ENCODE peak calls at places on chromosomes 3 and 15, in six cellular contexts. O, K, N, G, Z and C are unnamed samples.

GRCh38 chr3:138496436-138496835 is 62.0 kb downstream of the ESYT3 start:
- DNase-seq in O (no peak), K (no peak), N (no peak), G (no peak), Z (no peak), C (no peak)

GRCh38 chr3:153273767-153274443 is 111.9 kb downstream of the RAP2B start:
- DNase-seq in O (no peak), K (no peak), N (no peak), G (no peak), Z (no peak), C (no peak)

GRCh38 chr15:80695911-80696651 is 971 bp downstream of the ABHD17C start:
- DNase-seq in O (no peak), K (peak), N (no peak), G (no peak), Z (no peak), C (no peak)

GRCh38 chr15:78298983-78299301 is 467 bp downstream of the SKIC8 start:
- DNase-seq in O (no peak), K (no peak), N (no peak), G (no peak), Z (no peak), C (no peak)

GRCh38 chr15:88215249-88215648 is 41.3 kb downstream of the NTRK3 start:
- DNase-seq in O (no peak), K (no peak), N (no peak), G (no peak), Z (no peak), C (no peak)

GRCh38 chr3:88000853-88001252 is 58.0 kb downstream of the CGGBP1 start:
- DNase-seq in O (no peak), K (no peak), N (no peak), G (no peak), Z (no peak), C (no peak)

GRCh38 chr15:48925714-48926223 is 38.0 kb downstream of the SHC4 start:
- DNase-seq in O (no peak), K (no peak), N (no peak), G (no peak), Z (no peak), C (peak)

GRCh38 chr3:194624956-194625355 is 8.3 kb downstream of the TMEM44 start:
- DNase-seq in O (no peak), K (no peak), N (no peak), G (no peak), Z (no peak), C (no peak)

GRCh38 chr15:41464889-41465580 is 28.6 kb upstream of the ITPKA start:
- DNase-seq in O (no peak), K (no peak), N (no peak), G (no peak), Z (no peak), C (no peak)

GRCh38 chr3:53551324-53551723 is 56.9 kb downstream of the CACNA1D start:
- DNase-seq in O (no peak), K (no peak), N (no peak), G (no peak), Z (no peak), C (no peak)

GRCh38 chr15:70154440-70155347 is 57.0 kb upstream of the TLE3 start:
- DNase-seq in O (no peak), K (no peak), N (no peak), G (peak), Z (no peak), C (no peak)

DNA sequence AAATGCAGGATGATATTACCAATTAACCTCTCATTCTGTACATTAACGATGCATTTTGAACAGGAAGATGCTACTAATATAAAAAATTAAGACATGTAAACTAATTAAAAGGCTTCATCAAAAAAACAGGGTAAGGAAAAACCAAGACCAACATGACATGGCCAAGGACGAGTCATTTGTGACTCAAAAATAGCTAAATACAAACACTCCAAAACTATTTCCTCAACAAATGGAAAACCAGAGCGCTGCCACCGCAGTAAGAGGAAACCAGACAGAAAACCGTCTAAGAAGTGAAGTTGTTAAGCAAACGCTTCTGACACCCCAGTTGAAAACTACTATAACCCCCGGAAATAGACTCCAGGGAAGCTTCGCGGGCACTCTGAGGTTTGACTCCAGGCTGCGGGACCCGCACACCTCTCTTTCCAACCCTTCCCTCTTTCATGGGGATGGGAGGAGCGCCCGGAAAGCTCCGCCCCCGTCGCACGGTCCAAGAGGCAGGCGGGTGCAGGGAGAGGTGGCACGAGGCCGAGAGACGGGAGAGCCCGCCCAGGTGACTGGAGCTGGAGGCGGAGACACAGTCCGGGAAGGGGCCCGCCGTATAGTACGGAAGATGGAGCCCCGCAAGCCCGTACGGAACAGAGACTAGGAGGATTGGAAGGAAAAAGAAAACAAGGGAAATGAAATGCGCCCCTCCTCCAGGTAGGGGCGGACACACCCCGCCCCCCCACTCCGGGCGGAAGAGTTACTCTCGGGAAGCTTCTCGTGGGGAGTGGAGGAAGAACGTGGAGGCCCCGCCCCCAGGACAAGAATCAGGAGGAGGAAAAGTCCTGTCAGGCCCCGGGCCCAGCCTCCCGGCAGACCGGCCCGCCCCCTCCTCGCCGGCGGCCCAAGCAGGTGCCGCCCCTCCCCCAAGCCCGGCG is 684 bp downstream of the DCAF1 start:
- DNase-seq in O (peak), K (peak), N (peak), G (peak), Z (peak), C (peak)
- TF ChIP-seq POLR2A in O (peak), K (peak), N (peak), G (peak), Z (peak), C (no peak)

DNA sequence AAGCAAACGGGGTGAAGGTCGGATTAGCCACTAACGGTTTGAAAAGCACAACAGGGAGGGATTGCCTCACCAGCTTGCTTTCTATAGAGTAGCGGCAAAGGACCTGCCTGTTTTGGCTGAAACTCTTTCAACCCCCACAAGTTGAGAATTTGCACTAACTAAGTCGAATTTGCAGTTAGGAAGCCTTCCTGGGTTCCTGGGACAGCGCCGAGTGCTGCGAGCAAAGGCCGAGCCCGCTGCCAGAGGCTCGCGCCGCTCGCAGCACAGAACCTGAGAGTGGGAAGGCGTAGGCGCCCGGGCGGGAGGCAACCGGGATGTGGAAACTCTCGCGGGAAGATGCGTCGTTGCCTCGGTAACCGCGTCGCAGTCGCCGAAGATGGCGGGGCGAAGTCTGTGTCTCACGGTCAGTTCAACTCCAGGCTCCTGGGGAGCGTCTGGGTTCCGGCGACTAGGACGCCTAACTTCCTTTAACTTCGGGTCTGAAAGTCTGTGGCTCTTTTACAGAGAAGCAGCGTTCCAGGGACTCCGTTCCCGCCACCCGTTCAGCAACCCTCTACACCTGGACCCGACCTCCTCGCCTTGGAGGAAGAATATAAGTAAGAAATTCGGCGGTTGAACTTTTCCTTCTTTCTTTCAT is at the start of gene TEX9:
- DNase-seq in O (peak), K (peak), N (peak), G (peak), Z (no peak), C (peak)
- TF ChIP-seq POLR2A in O (peak), K (peak), N (peak), G (no peak), Z (no peak), C (peak)

GRCh38 chr15:76546805-76547204 is 210.2 kb downstream of the ISL2 start:
- DNase-seq in O (no peak), K (no peak), N (no peak), G (no peak), Z (no peak), C (no peak)
- TF ChIP-seq POLR2A in O (no peak), K (no peak), N (no peak), G (no peak), Z (no peak), C (no peak)

DNA sequence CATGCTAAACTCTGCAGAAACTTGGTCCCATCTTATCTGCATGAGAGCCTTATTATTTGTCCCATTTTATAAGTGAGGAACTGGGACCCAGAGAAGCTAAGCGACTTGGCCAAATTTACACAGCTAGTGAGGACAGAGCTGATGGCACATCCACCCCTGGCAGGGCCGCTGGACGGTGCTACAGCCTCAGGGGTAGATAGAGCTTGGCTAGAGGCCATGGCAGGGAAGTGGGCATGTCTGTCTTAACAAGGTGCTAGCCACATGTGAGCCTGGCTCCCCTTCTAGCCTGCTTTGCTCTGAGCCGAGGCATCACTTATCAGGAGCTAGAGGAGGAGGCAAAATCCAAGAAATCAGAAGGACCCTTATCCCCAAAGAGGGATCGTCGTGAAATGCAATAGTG is 36.7 kb upstream of the SYNM start:
- DNase-seq in O (no peak), K (no peak), N (no peak), G (no peak), Z (no peak), C (no peak)
- TF ChIP-seq POLR2A in O (no peak), K (no peak), N (no peak), G (no peak), Z (no peak), C (no peak)

DNA sequence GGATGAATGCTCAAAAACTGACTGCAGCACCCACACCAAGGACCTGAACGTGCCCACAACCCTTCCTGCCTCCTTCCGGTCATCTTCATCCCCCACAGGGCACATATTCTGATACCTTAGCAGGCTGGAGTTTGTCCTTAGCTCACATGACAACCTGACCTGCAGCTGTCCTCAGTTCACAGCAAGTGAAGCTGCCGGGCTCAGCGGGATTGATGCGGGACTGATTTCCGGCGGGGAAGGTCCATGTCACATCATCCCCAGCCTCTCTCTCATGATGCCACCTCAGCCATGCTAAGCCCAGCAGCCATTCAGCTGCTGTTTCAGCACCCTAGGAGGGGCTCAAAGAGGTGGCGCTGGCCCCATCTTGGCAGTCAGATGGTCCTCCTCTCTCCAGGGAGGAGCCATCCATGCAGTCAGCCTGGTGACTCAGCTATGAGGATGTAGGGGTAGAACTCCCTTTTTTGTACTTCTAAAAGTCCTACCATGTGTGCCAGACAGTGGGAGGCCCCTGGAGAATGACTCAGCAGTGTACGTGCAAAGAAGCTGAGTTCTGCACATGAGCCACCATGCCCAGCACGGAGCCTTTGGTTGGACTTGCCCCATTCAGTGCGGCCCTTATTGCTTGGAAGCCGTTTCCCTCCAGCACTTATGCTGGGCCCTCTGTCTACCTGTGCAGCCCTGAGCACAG is 9.5 kb downstream of the CA12 start:
- DNase-seq in O (no peak), K (no peak), N (no peak), G (no peak), Z (no peak), C (peak)
- TF ChIP-seq POLR2A in O (no peak), K (no peak), N (no peak), G (no peak), Z (no peak), C (peak)

DNA sequence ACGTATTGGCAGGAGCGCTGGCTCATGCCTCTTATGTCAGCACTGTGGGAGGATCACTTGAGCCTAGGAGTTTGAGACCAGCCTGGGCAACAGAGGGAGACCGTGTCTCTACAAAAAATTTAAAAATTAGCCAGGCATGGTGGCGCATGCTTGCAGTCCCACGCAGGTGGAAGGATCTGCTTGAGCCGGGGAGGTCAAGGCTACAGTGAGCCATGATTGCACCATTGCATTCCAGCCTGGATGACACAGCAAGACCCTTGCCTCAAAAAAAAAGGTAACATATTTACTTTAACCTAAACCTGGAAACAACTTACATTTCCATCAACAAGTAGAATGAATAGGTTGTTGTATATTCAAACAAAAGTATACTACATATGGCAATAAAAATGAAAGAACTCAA is 78.1 kb downstream of the HERC2 start:
- DNase-seq in O (no peak), K (no peak), N (no peak), G (no peak), Z (peak), C (no peak)
- TF ChIP-seq POLR2A in O (no peak), K (no peak), N (no peak), G (no peak), Z (no peak), C (no peak)

GRCh38 chr15:68149059-68149458 is 56.1 kb downstream of the CALML4 start:
- DNase-seq in O (no peak), K (no peak), N (no peak), G (no peak), Z (no peak), C (peak)

GRCh38 chr15:68148039-68148438 is 57.1 kb downstream of the CALML4 start:
- DNase-seq in O (no peak), K (no peak), N (no peak), G (no peak), Z (no peak), C (no peak)

GRCh38 chr15:68143785-68144184 is 61.3 kb downstream of the CALML4 start:
- DNase-seq in O (no peak), K (no peak), N (no peak), G (no peak), Z (no peak), C (no peak)

GRCh38 chr15:68145706-68146105 is 59.4 kb downstream of the CALML4 start:
- DNase-seq in O (no peak), K (no peak), N (no peak), G (no peak), Z (no peak), C (no peak)

DNA sequence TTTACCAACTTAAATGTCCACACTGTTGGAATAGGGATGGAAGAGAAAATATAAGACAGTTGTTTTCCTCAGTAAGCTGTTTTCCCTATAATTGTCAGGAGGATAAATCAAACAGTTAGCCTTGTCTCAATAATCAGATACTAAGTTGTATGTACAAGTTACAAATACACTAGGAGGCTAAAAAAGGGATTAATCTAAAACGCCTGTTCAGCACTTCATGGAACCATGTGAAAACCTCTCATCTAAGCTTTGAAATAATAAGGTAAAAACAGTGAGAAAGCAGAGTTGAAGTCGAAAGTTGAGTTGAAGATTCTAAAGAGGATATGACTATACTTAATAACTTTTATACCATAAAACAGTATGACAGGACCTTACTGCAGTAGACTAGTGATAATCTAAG is 62.0 kb downstream of the CALML4 start:
- DNase-seq in O (no peak), K (no peak), N (no peak), G (no peak), Z (no peak), C (no peak)
- TF ChIP-seq POLR2A in O (no peak), K (no peak), N (no peak), G (no peak), Z (no peak), C (no peak)

GRCh38 chr15:77070180-77070499 is 769 bp downstream of the TSPAN3 start:
- DNase-seq in O (no peak), K (no peak), N (no peak), G (no peak), Z (no peak), C (no peak)

GRCh38 chr15:77069521-77070121 is 1.3 kb downstream of the TSPAN3 start:
- DNase-seq in O (no peak), K (peak), N (no peak), G (no peak), Z (no peak), C (no peak)

GRCh38 chr15:77071338-77072223 is 672 bp upstream of the TSPAN3 start:
- DNase-seq in O (no peak), K (no peak), N (no peak), G (no peak), Z (no peak), C (no peak)

GRCh38 chr15:77068633-77069032 is 2.3 kb downstream of the TSPAN3 start:
- DNase-seq in O (no peak), K (no peak), N (no peak), G (no peak), Z (no peak), C (no peak)

GRCh38 chr15:77070500-77071337 is at the start of gene TSPAN3:
- DNase-seq in O (peak), K (peak), N (peak), G (peak), Z (no peak), C (peak)
- TF ChIP-seq POLR2A in O (peak), K (peak), N (peak), G (peak), Z (peak), C (peak)

GRCh38 chr15:90807074-90807646 is 61.2 kb upstream of the FURIN start:
- DNase-seq in O (no peak), K (no peak), N (no peak), G (no peak), Z (no peak), C (no peak)
- TF ChIP-seq POLR2A in O (no peak), K (no peak), N (no peak), G (no peak), Z (no peak), C (no peak)

DNA sequence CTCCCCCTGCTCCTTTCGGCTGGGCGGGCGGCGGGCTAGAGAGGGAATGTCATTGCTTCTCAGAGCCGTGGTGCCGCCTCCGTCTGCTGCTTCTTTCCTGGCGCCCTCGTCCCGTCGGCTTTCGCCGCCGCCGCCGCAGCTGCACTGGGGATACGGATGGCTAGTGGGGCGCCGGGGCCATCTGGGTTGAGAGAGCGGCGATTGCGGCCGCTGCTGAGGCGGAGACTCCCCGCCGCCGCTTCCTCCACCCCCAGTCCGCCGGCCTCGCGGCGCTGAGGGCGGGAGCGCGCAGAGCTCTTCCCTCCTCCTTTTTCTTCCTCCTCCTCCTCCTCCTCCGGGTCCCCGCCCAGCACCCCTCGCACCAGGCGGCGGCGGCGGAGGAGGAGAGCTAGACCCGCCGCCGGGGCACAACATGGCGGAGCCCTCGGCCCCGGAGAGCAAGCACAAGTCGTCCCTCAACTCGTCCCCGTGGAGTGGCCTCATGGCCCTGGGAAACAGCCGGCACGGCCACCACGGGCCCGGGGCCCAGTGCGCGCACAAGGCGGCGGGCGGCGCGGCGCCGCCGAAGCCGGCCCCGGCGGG is at the start of gene STT3B:
- DNase-seq in O (peak), K (peak), N (peak), G (no peak), Z (peak), C (peak)
- TF ChIP-seq POLR2A in O (peak), K (peak), N (no peak), G (peak), Z (peak), C (peak)